ENCODE peak calls at places on chromosomes 13 and 19, in eight cellular contexts. B is psoas muscle; F is IMR-90; Y is pancreas; O is PC-9; H is naive thymus-derived CD4-positive, alpha-beta T cell; N is Peyer's patch; D is tibial nerve. A is an unnamed sample. For H3K4me1, the result is how much of the 10 kb centered on the place peaks cover.

GRCh38 chr13:27201661-27202060 is 30.1 kb upstream of the USP12 start:
- DNase-seq in F (peak), N (no peak), D (no peak), O (no peak), H (no peak), B (no peak), Y (no peak), A (no peak)

GRCh38 chr19:45901432-45901903 is 945 bp downstream of the MYPOP start:
- DNase-seq in F (peak), B (peak), H (peak), Y (peak), D (no peak), N (no peak), O (no peak), A (no peak)

GRCh38 chr13:48585456-48585840 is 52.6 kb upstream of the RCBTB2 start:
- DNase-seq in N (no peak), O (no peak), H (no peak), D (no peak), B (no peak), F (no peak), Y (no peak), A (no peak)

GRCh38 chr19:45385392-45386221 is 15.2 kb upstream of the ERCC2 start:
- DNase-seq in Y (no peak), B (no peak), N (no peak), F (no peak), O (no peak), H (no peak), D (no peak), A (no peak)

GRCh38 chr19:6215701-6216235 is 64.0 kb downstream of the MLLT1 start:
- DNase-seq in F (no peak), B (no peak), H (no peak), D (no peak), N (peak), O (no peak), Y (no peak), A (no peak)

GRCh38 chr13:34152409-34152808 is 334.5 kb downstream of the RFC3 start:
- DNase-seq in F (no peak), H (no peak), Y (no peak), O (no peak), N (no peak), D (no peak), B (no peak), A (no peak)

GRCh38 chr13:110108348-110109139 is 198.4 kb downstream of the COL4A1 start:
- DNase-seq in O (peak), N (no peak), H (no peak), B (peak), F (peak), D (peak), Y (peak), A (peak)

GRCh38 chr13:33194820-33195692 is 90.5 kb downstream of the STARD13 start:
- DNase-seq in N (no peak), Y (peak), D (no peak), O (peak), H (no peak), F (peak), B (no peak), A (peak)

GRCh38 chr13:84844473-84844872 is 954.7 kb downstream of the SLITRK6 start:
- DNase-seq in H (no peak), F (no peak), B (no peak), Y (no peak), D (no peak), O (no peak), N (no peak), A (no peak)

GRCh38 chr19:1650627-1651009 is 1.8 kb downstream of the TCF3 start:
- DNase-seq in O (no peak), F (peak), N (no peak), D (no peak), H (peak), B (no peak), Y (no peak), A (no peak)

GRCh38 chr19:9032136-9032626 is 22.0 kb upstream of the MUC16 start:
- DNase-seq in N (no peak), B (no peak), F (no peak), H (no peak), Y (no peak), O (peak), D (no peak), A (no peak)

GRCh38 chr13:56700324-56700723 is 440.4 kb upstream of the PRR20A start:
- DNase-seq in O (no peak), N (no peak), Y (no peak), F (no peak), H (no peak), B (no peak), D (no peak), A (no peak)

GRCh38 chr13:26502826-26503225 is 54.7 kb upstream of the WASF3 start:
- DNase-seq in F (peak), B (peak), H (peak), Y (no peak), N (no peak), O (no peak), D (no peak), A (no peak)

GRCh38 chr13:26531751-26532150 is 25.7 kb upstream of the WASF3 start:
- DNase-seq in Y (no peak), N (no peak), O (no peak), F (no peak), H (no peak), D (no peak), B (no peak), A (no peak)

GRCh38 chr13:49812806-49813205 is 20.3 kb upstream of the KPNA3 start:
- DNase-seq in N (no peak), O (no peak), Y (no peak), D (no peak), H (no peak), B (no peak), F (no peak), A (no peak)

GRCh38 chr19:12597594-12597993 is 13.0 kb downstream of the ZNF490 start:
- DNase-seq in B (no peak), O (no peak), F (no peak), H (no peak), N (no peak), Y (no peak), D (no peak), A (no peak)

GRCh38 chr19:30590596-30591229 is 218.5 kb downstream of the ZNF536 start:
- DNase-seq in O (no peak), B (no peak), Y (no peak), F (no peak), D (no peak), H (no peak), N (no peak), A (no peak)

GRCh38 chr13:47908200-47908902 is 92.7 kb downstream of the SUCLA2 start:
- DNase-seq in O (peak), F (peak), H (no peak), D (no peak), N (no peak), B (no peak), Y (no peak), A (peak)

GRCh38 chr19:39555883-39556282 is 15.9 kb upstream of the EID2 start:
- DNase-seq in O (no peak), F (no peak), Y (no peak), H (no peak), D (no peak), B (no peak), N (no peak), A (no peak)

GRCh38 chr19:10006335-10006708 is 4.0 kb downstream of the COL5A3 start:
- DNase-seq in D (no peak), H (no peak), F (peak), N (no peak), Y (no peak), B (peak), O (no peak), A (no peak)

GRCh38 chr13:24625324-24625723 is 54.9 kb upstream of the ATP12A start:
- DNase-seq in Y (no peak), N (no peak), F (no peak), D (no peak), H (peak), B (no peak), O (no peak), A (no peak)

GRCh38 chr13:103104340-103104739 is 38.1 kb upstream of the SLC10A2 start:
- DNase-seq in N (no peak), Y (no peak), D (no peak), B (no peak), F (no peak), H (no peak), O (no peak), A (no peak)

GRCh38 chr19:16084067-16084685 is 7.9 kb downstream of the TPM4 start:
- DNase-seq in H (no peak), D (no peak), O (no peak), Y (no peak), B (no peak), N (no peak), F (no peak), A (no peak)

GRCh38 chr19:16088351-16088984 is 12.2 kb downstream of the TPM4 start:
- DNase-seq in B (no peak), H (no peak), N (no peak), F (no peak), D (no peak), Y (peak), O (peak), A (no peak)

GRCh38 chr19:16088985-16089846 is 12.9 kb downstream of the TPM4 start:
- DNase-seq in H (no peak), D (no peak), Y (no peak), B (no peak), F (no peak), O (no peak), N (no peak), A (no peak)

GRCh38 chr19:16085115-16085514 is 8.8 kb downstream of the TPM4 start:
- DNase-seq in B (no peak), Y (no peak), O (peak), F (peak), H (no peak), N (no peak), D (no peak), A (no peak)

DNA sequence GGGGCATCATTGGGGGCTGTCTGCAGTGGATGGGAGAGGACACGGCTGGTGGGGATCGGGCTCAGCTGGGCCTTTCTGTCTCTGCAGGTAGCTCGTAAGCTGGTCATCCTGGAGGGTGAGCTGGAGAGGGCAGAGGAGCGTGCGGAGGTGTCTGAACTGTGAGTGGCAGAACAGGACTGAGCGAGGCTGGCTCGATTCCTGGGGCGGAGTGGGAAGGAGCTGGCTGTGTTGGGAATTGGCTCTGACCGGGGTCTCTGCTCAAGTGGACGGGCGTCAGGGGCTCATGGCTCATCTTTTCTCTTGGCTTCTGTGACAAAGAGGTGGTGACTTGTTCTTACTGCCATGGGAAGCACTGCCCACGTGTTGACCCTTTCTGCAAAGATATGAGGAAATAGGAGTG is 11.6 kb downstream of the TPM4 start:
- DNase-seq in N (no peak), O (no peak), H (no peak), F (no peak), Y (no peak), D (no peak), B (no peak), A (no peak)
- H3K4me1 ChIP-seq in N (half or more), O (half or more), H (under half), F (under half), Y (under half), D (half or more), B (under half), A (under half)

GRCh38 chr13:46555722-46556121 is 2.8 kb downstream of the LRCH1 start:
- DNase-seq in Y (no peak), O (no peak), N (no peak), F (no peak), B (no peak), D (no peak), H (no peak), A (no peak)

GRCh38 chr13:46556380-46556779 is 3.4 kb downstream of the LRCH1 start:
- DNase-seq in Y (no peak), B (no peak), D (no peak), O (no peak), F (no peak), H (no peak), N (no peak), A (no peak)

GRCh38 chr13:46553521-46553885 is 533 bp downstream of the LRCH1 start:
- DNase-seq in N (no peak), H (no peak), D (no peak), O (no peak), Y (peak), F (no peak), B (no peak), A (peak)

GRCh38 chr13:46553886-46554855 is 1.2 kb downstream of the LRCH1 start:
- DNase-seq in Y (peak), B (peak), F (peak), D (peak), O (peak), N (peak), H (peak), A (peak)

DNA sequence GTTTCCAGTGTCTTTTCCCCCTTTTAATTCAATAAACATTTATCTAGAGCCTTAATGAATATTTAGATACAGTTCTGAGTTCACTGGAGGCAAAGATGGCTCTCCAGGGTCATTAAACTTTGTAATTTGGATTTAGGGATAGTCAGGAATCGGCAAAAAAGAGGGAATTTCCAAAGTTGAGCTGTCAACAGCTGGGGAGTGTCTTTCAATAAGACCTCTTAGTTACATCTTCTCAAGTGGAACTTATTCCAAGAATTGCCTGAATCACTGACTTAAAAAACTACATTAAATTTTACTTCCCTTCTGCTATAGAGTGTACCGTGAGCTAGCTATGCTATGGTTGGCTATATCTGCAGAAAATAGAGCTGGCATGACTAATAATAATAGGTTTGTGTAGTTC is 2.0 kb downstream of the LRCH1 start:
- DNase-seq in F (peak), D (no peak), H (no peak), O (no peak), N (no peak), B (no peak), Y (no peak), A (no peak)
- H3K4me1 ChIP-seq in F (under half), D (under half), H (under half), O (under half), N (under half), B (under half), Y (under half), A (under half)

GRCh38 chr19:43466793-43467192 is 1.4 kb upstream of the LYPD3 start:
- DNase-seq in Y (no peak), O (no peak), N (no peak), F (no peak), H (no peak), D (no peak), B (no peak), A (no peak)
- H3K4me1 ChIP-seq in Y (under half), O (half or more), N (under half), F (under half), H (under half), D (under half), B (under half), A (under half)

GRCh38 chr19:16358456-16358855 is 33.8 kb downstream of the KLF2 start:
- DNase-seq in O (no peak), N (no peak), Y (no peak), F (no peak), B (no peak), H (no peak), D (no peak), A (no peak)

GRCh38 chr19:16361254-16361653 is 36.6 kb downstream of the KLF2 start:
- DNase-seq in B (no peak), N (no peak), D (no peak), H (no peak), O (no peak), Y (no peak), F (no peak), A (no peak)

GRCh38 chr19:16360738-16361137 is 36.1 kb downstream of the KLF2 start:
- DNase-seq in B (no peak), O (no peak), D (no peak), H (no peak), N (no peak), F (no peak), Y (no peak), A (no peak)

GRCh38 chr19:16359074-16359473 is 34.4 kb downstream of the KLF2 start:
- DNase-seq in H (no peak), B (no peak), F (no peak), O (no peak), Y (no peak), N (no peak), D (no peak), A (no peak)

GRCh38 chr19:16359964-16360363 is 35.3 kb downstream of the KLF2 start:
- DNase-seq in O (no peak), H (no peak), B (no peak), Y (no peak), N (no peak), F (no peak), D (no peak), A (no peak)
- H3K4me1 ChIP-seq in O (under half), H (half or more), B (under half), Y (under half), N (under half), F (under half), D (under half), A (under half)

GRCh38 chr13:112767506-112768471 is 78.0 kb downstream of the ATP11A start:
- DNase-seq in O (no peak), F (no peak), N (no peak), B (peak), Y (no peak), D (no peak), H (no peak), A (no peak)
- H3K4me1 ChIP-seq in O (under half), F (under half), N (under half), B (under half), Y (under half), D (under half), H (under half), A (under half)

GRCh38 chr13:40992678-40993077 is 26.4 kb downstream of the ELF1 start:
- DNase-seq in D (no peak), H (no peak), O (no peak), B (no peak), Y (no peak), F (no peak), N (no peak), A (no peak)
- H3K4me1 ChIP-seq in D (half or more), H (half or more), O (under half), B (under half), Y (under half), F (under half), N (under half), A (under half)

GRCh38 chr19:58037927-58038687 is 4.3 kb downstream of the ZSCAN1 start:
- DNase-seq in N (no peak), D (no peak), F (no peak), H (no peak), B (no peak), O (no peak), Y (peak), A (no peak)
- H3K4me1 ChIP-seq in N (under half), D (under half), F (under half), H (under half), B (under half), O (under half), Y (under half), A (under half)

GRCh38 chr13:99385161-99385560 is 78.0 kb upstream of the GPR183 start:
- DNase-seq in F (no peak), H (no peak), B (no peak), O (no peak), N (no peak), D (no peak), Y (no peak), A (no peak)
- H3K4me1 ChIP-seq in F (under half), H (half or more), B (under half), O (under half), N (under half), D (under half), Y (under half), A (under half)

A was measured in Caco-2.